ENCODE peak calls at places on chromosomes 2 and 18, in eight cellular contexts. D, W, P, G, M, U, N and Z are unnamed samples.

GRCh38 chr2:172339431-172340010 is 87.9 kb upstream of the ITGA6 start:
- DNase-seq in D (no peak), W (no peak), P (no peak), G (no peak), M (no peak), U (no peak), N (peak; percentile 18), Z (no peak)

GRCh38 chr18:72233106-72233505 is 311.0 kb downstream of the CBLN2 start:
- DNase-seq in D (no peak), W (no peak), P (no peak), G (no peak), M (no peak), U (no peak), N (no peak), Z (no peak)

GRCh38 chr2:74843371-74844298 is 9.7 kb downstream of the HK2 start:
- DNase-seq in D (no peak), W (no peak), P (peak; percentile 74), G (peak; percentile 96), M (no peak), U (peak; percentile 59), N (peak; percentile 30), Z (peak; percentile 86)

GRCh38 chr2:60875520-60875919 is 5.9 kb upstream of the REL start:
- DNase-seq in D (no peak), W (no peak), P (no peak), G (no peak), M (no peak), U (no peak), N (no peak), Z (no peak)

GRCh38 chr2:33425660-33426059 is 50.8 kb upstream of the RASGRP3 start:
- DNase-seq in D (no peak), W (no peak), P (peak; percentile 63), G (peak; percentile 86), M (no peak), U (no peak), N (no peak), Z (peak; percentile 66)

GRCh38 chr2:234394450-234394849 is 102.4 kb downstream of the ARL4C start:
- DNase-seq in D (no peak), W (no peak), P (no peak), G (no peak), M (no peak), U (no peak), N (no peak), Z (no peak)

GRCh38 chr18:21903688-21904087 is 163.1 kb downstream of the MIB1 start:
- DNase-seq in D (no peak), W (no peak), P (no peak), G (no peak), M (no peak), U (no peak), N (no peak), Z (peak; percentile 11)

GRCh38 chr2:96321230-96322103 is 3.6 kb upstream of the ITPRIPL1 start:
- DNase-seq in D (peak; percentile 71), W (no peak), P (peak; percentile 18), G (peak; percentile 11), M (peak; percentile 79), U (peak; percentile 71), N (peak; percentile 88), Z (no peak)

GRCh38 chr18:70423988-70424387 is 135.1 kb downstream of the SOCS6 start:
- DNase-seq in D (no peak), W (no peak), P (peak; percentile 7), G (peak; percentile 76), M (no peak), U (peak; percentile 26), N (no peak), Z (no peak)

GRCh38 chr18:44731866-44732555 is 51.3 kb downstream of the SETBP1 start:
- DNase-seq in D (no peak), W (no peak), P (no peak), G (peak; percentile 75), M (no peak), U (no peak), N (no peak), Z (no peak)

GRCh38 chr2:38697116-38697840 is 31.4 kb downstream of the GALM start:
- DNase-seq in D (no peak), W (no peak), P (no peak), G (no peak), M (no peak), U (peak; percentile 21), N (no peak), Z (no peak)

GRCh38 chr2:129722306-129723020 is 257.0 kb upstream of the RAB6C start:
- DNase-seq in D (no peak), W (no peak), P (no peak), G (no peak), M (no peak), U (no peak), N (no peak), Z (no peak)

GRCh38 chr2:54770211-54770610 is 46.7 kb downstream of the EML6 start:
- DNase-seq in D (no peak), W (no peak), P (no peak), G (no peak), M (no peak), U (no peak), N (no peak), Z (no peak)

GRCh38 chr2:176172007-176172747 is 15.1 kb downstream of the HOXD3 start:
- DNase-seq in D (no peak), W (no peak), P (no peak), G (no peak), M (no peak), U (no peak), N (no peak), Z (no peak)

GRCh38 chr18:71598374-71598773 is 945.8 kb downstream of the CBLN2 start:
- DNase-seq in D (no peak), W (no peak), P (no peak), G (no peak), M (no peak), U (no peak), N (no peak), Z (peak; percentile 67)

GRCh38 chr18:8471373-8471772 is 137.9 kb upstream of the RAB12 start:
- DNase-seq in D (no peak), W (no peak), P (peak; percentile 93), G (peak; percentile 42), M (no peak), U (no peak), N (no peak), Z (no peak)

GRCh38 chr2:209380278-209380677 is 43.6 kb upstream of the MAP2 start:
- DNase-seq in D (no peak), W (no peak), P (no peak), G (no peak), M (no peak), U (no peak), N (no peak), Z (no peak)

GRCh38 chr2:30702694-30703093 is 104.6 kb downstream of the CAPN13 start:
- DNase-seq in D (no peak), W (no peak), P (no peak), G (no peak), M (no peak), U (no peak), N (no peak), Z (no peak)

GRCh38 chr2:106197878-106198277 is 3.8 kb upstream of the UXS1 start:
- DNase-seq in D (no peak), W (peak; percentile 72), P (peak; percentile 84), G (peak; percentile 91), M (no peak), U (no peak), N (no peak), Z (peak; percentile 98)

GRCh38 chr2:47072018-47072691 is 83.0 kb downstream of the STPG4 start:
- DNase-seq in D (no peak), W (no peak), P (peak; percentile 91), G (peak; percentile 99), M (peak; percentile 85), U (peak; percentile 63), N (no peak), Z (no peak)

GRCh38 chr2:9232886-9233285 is 26.3 kb downstream of the ASAP2 start:
- DNase-seq in D (no peak), W (no peak), P (peak; percentile 71), G (no peak), M (no peak), U (no peak), N (no peak), Z (no peak)

GRCh38 chr2:227402959-227403358 is 15.2 kb upstream of the SCYGR1 start:
- DNase-seq in D (no peak), W (no peak), P (no peak), G (peak; percentile 55), M (no peak), U (no peak), N (no peak), Z (no peak)

GRCh38 chr2:55364189-55365055 is 55.2 kb downstream of the CCDC88A start:
- DNase-seq in D (no peak), W (peak; percentile 88), P (peak; percentile 97), G (peak; percentile 98), M (no peak), U (no peak), N (no peak), Z (peak; percentile 98)

GRCh38 chr2:12267042-12267441 is 449.7 kb upstream of the TRIB2 start:
- DNase-seq in D (no peak), W (no peak), P (no peak), G (no peak), M (no peak), U (no peak), N (no peak), Z (no peak)

GRCh38 chr2:47534179-47534919 is 131.4 kb downstream of the MSH2 start:
- DNase-seq in D (peak; percentile 78), W (peak; percentile 55), P (peak; percentile 84), G (peak; percentile 93), M (no peak), U (peak; percentile 24), N (no peak), Z (peak; percentile 74)

GRCh38 chr2:109318150-109318948 is 189.3 kb downstream of the SH3RF3 start:
- DNase-seq in D (no peak), W (peak; percentile 83), P (peak; percentile 90), G (peak; percentile 99), M (peak; percentile 74), U (peak; percentile 61), N (no peak), Z (peak; percentile 91)
- H3K4me3 ChIP-seq in D (no peak overlapping the region), W (peak overlapping the region; percentile 46), P (no peak overlapping the region), G (peak overlapping the region; percentile 25), M (no peak overlapping the region), U (no peak overlapping the region), N (no peak overlapping the region), Z (peak overlapping the region; percentile 35)

GRCh38 chr2:180980185-180980942 is at the start of gene UBE2E3:
- DNase-seq in D (peak; percentile 92), W (peak; percentile 42), P (peak; percentile 89), G (peak; percentile 75), M (peak; percentile 92), U (peak; percentile 85), N (peak; percentile 84), Z (peak; percentile 84)
- TF ChIP-seq CTCF in D (peak; percentile 52), W (peak; percentile 70), P (peak; percentile 78), G (peak; percentile 56), M (peak; percentile 57), U (peak; percentile 41), N (peak; percentile 77), Z (peak; percentile 75)

GRCh38 chr18:26546170-26546874 is 2.0 kb downstream of the KCTD1 start:
- DNase-seq in D (no peak), W (no peak), P (peak; percentile 64), G (no peak), M (no peak), U (no peak), N (peak; percentile 12), Z (no peak)
- H3K4me3 ChIP-seq in D (no peak overlapping the region), W (peak overlapping the region; percentile 33), P (peak overlapping the region; percentile 68), G (no peak overlapping the region), M (no peak overlapping the region), U (no peak overlapping the region), N (no peak overlapping the region), Z (no peak overlapping the region)

DNA sequence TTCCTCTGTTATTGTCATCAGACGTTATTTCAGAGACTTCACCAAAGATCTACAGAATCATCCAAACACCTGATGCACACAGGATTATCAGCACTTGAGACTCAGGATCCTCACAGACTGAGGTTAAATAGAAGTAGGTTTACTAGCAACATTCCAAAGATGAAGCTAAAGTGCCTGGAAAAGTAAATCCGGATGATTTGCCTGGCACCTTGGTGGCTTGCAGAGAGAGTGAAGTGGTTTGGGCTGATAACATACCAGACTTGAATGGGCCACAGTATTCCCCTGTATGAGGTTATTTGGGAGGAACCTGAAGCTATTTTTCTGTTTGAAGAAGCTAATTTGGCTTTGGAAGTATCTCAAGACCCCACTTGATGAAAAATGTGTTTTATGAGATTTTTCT is 51.0 kb downstream of the OXER1 start:
- DNase-seq in D (no peak), W (no peak), P (no peak), G (no peak), M (no peak), U (no peak), N (no peak), Z (no peak)
- TF ChIP-seq CTCF in D (no peak), W (no peak), P (no peak), G (no peak), M (no peak), U (no peak), N (no peak), Z (no peak)